ENCODE peak calls at places on chromosomes 11 and 22, in ten cellular contexts. Y is CD8-positive, alpha-beta T cell; K is cardiac muscle cell; T is activated T-cell treated with anti-CD3 and anti-CD28 coated beads, Interleukin-2, amount 50 U/mL, for 72 hours; L is mucosa of descending colon; W is HFF-Myc; B is caudate nucleus; F is Right ventricle myocardium superior; U is C1 segment of cervical spinal cord; A is WTC11. J is an unnamed sample.

GRCh38 chr11:75982309-75982708 is 167.3 kb downstream of the UVRAG start:
- DNase-seq in W (no peak), B (no peak), T (no peak), Y (no peak), L (no peak), A (no peak), K (no peak), F (no peak), U (no peak), J (no peak)

GRCh38 chr11:71934213-71934612 is 5.4 kb downstream of the RNF121 start:
- DNase-seq in K (no peak), A (no peak), L (no peak), U (no peak), B (no peak), T (no peak), F (no peak), W (no peak), Y (no peak), J (no peak)

GRCh38 chr22:36999463-36999862 is 19.8 kb downstream of the TST start:
- DNase-seq in U (peak; percentile 6), F (no peak), L (no peak), W (no peak), T (no peak), Y (no peak), B (no peak), A (no peak), K (peak; percentile 19), J (no peak)

GRCh38 chr11:27089746-27090145 is 49.1 kb downstream of the BBOX1 start:
- DNase-seq in Y (no peak), T (no peak), F (no peak), L (no peak), B (no peak), U (no peak), K (no peak), W (no peak), A (no peak), J (no peak)

GRCh38 chr11:123741159-123741951 is at the start of gene ZNF202:
- DNase-seq in B (peak; percentile 88), L (peak; percentile 94), U (peak; percentile 78), A (peak; percentile 90), F (peak; percentile 95), K (peak; percentile 93), T (peak; percentile 96), W (peak; percentile 59), Y (peak; percentile 93), J (peak; percentile 88)

GRCh38 chr11:31237819-31238771 is 131.4 kb downstream of the DCDC1 start:
- DNase-seq in K (peak; percentile 35), T (no peak), Y (no peak), W (no peak), A (peak; percentile 17), F (no peak), B (no peak), L (no peak), U (no peak), J (no peak)

GRCh38 chr22:35335936-35336781 is 36.5 kb downstream of the TOM1 start:
- DNase-seq in B (no peak), F (peak; percentile 78), A (no peak), L (no peak), T (no peak), K (no peak), U (no peak), W (no peak), Y (no peak), J (no peak)

GRCh38 chr22:45531944-45532631 is 29.4 kb downstream of the FBLN1 start:
- DNase-seq in F (no peak), A (no peak), B (no peak), K (no peak), W (no peak), U (no peak), L (no peak), T (no peak), Y (no peak), J (no peak)

GRCh38 chr11:34266090-34266912 is 91.5 kb downstream of the ABTB2 start:
- DNase-seq in T (no peak), K (peak; percentile 97), L (no peak), B (peak; percentile 34), F (peak; percentile 48), W (peak; percentile 96), Y (no peak), U (no peak), A (no peak), J (no peak)

GRCh38 chr11:46417711-46418110 is 26.1 kb upstream of the CHRM4 start:
- DNase-seq in T (no peak), Y (no peak), F (no peak), L (no peak), W (no peak), K (no peak), U (no peak), B (no peak), A (no peak), J (no peak)

GRCh38 chr11:47995318-47995717 is 15.0 kb downstream of the PTPRJ start:
- DNase-seq in U (no peak), Y (no peak), F (no peak), A (no peak), T (no peak), K (no peak), L (peak; percentile 52), B (no peak), W (no peak), J (peak; percentile 85)

GRCh38 chr11:65814960-65815565 is 18.7 kb upstream of the SNX32 start:
- DNase-seq in F (no peak), L (no peak), U (no peak), Y (no peak), T (no peak), W (no peak), K (no peak), B (no peak), A (no peak), J (no peak)

GRCh38 chr11:63682045-63682915 is 980 bp downstream of the RTN3 start:
- DNase-seq in W (no peak), L (peak; percentile 69), F (peak; percentile 54), U (peak; percentile 38), T (peak; percentile 13), K (peak; percentile 37), Y (no peak), B (peak; percentile 46), A (no peak), J (no peak)

GRCh38 chr22:40719599-40719998 is 40.3 kb downstream of the MCHR1 start:
- DNase-seq in W (no peak), U (no peak), F (no peak), A (no peak), B (no peak), L (no peak), K (no peak), Y (no peak), T (no peak), J (no peak)

GRCh38 chr11:57546869-57547518 is 9.6 kb downstream of the SMTNL1 start:
- DNase-seq in W (no peak), F (no peak), U (no peak), B (no peak), K (peak; percentile 42), A (peak; percentile 39), T (no peak), Y (peak; percentile 24), L (no peak), J (no peak)

GRCh38 chr11:116073854-116074837 is 569.9 kb upstream of the CADM1 start:
- DNase-seq in W (no peak), T (no peak), L (peak; percentile 6), A (no peak), K (peak; percentile 12), F (peak; percentile 51), U (peak; percentile 12), Y (no peak), B (peak; percentile 38), J (no peak)

GRCh38 chr22:45599836-45600577 is 71.6 kb upstream of the ATXN10 start:
- DNase-seq in W (no peak), Y (no peak), L (peak; percentile 57), B (no peak), U (no peak), K (no peak), A (no peak), T (no peak), F (no peak), J (peak; percentile 31)

GRCh38 chr22:49620003-49620556 is 207.6 kb downstream of the BRD1 start:
- DNase-seq in U (no peak), T (no peak), A (peak; percentile 6), B (no peak), K (no peak), Y (no peak), L (no peak), F (no peak), W (no peak), J (no peak)

GRCh38 chr11:68038718-68039525 is at the start of gene TCIRG1:
- DNase-seq in T (peak; percentile 69), F (peak; percentile 93), Y (peak; percentile 45), B (no peak), L (peak; percentile 92), W (no peak), U (no peak), K (peak; percentile 87), A (peak; percentile 73), J (peak; percentile 79)

GRCh38 chr22:48410536-48410935 is 1417.1 kb downstream of the BRD1 start:
- DNase-seq in B (no peak), L (no peak), T (no peak), Y (no peak), K (no peak), W (no peak), U (no peak), A (no peak), F (no peak), J (no peak)

GRCh38 chr22:31036671-31037550 is 44.2 kb upstream of the SMTN start:
- DNase-seq in W (peak; percentile 41), B (no peak), T (no peak), L (peak; percentile 60), F (no peak), A (no peak), U (no peak), K (peak; percentile 38), Y (peak; percentile 23), J (no peak)

GRCh38 chr11:38130514-38130913 is 1532.5 kb upstream of the RAG2 start:
- DNase-seq in T (no peak), K (no peak), F (no peak), A (no peak), W (no peak), U (no peak), Y (no peak), B (no peak), L (no peak), J (no peak)

GRCh38 chr11:74377689-74378088 is 20.5 kb downstream of the PGM2L1 start:
- DNase-seq in Y (no peak), F (no peak), W (no peak), L (no peak), U (no peak), A (no peak), K (no peak), T (no peak), B (no peak), J (no peak)

GRCh38 chr11:96012086-96012824 is 88.3 kb upstream of the MTMR2 start:
- DNase-seq in K (peak; percentile 92), L (peak; percentile 59), A (no peak), B (peak; percentile 54), W (peak; percentile 47), T (peak; percentile 45), F (no peak), Y (peak; percentile 78), U (peak; percentile 58), J (peak; percentile 57)

GRCh38 chr11:8608646-8609045 is 14.6 kb upstream of the STK33 start:
- DNase-seq in A (no peak), T (no peak), U (no peak), L (no peak), Y (no peak), K (peak; percentile 21), W (no peak), B (no peak), F (no peak), J (no peak)